ENCODE peak calls at places on chromosomes 2 and 18, in six cellular contexts. G is transverse colon, D is SK-N-SH, F is upper lobe of left lung, T is H1, H is A549. B is an unnamed sample.

GRCh38 chr2:15673919-15674636 is 82.4 kb downstream of the DDX1 start:
- DNase-seq in G (no peak), D (no peak), F (peak; percentile 70), T (no peak), H (no peak), B (no peak)

GRCh38 chr2:105329561-105330495 is at the start of gene TGFBRAP1:
- DNase-seq in G (peak; percentile 62), D (peak; percentile 93), F (peak; percentile 56), T (no peak), H (peak; percentile 16), B (no peak)

GRCh38 chr18:41745166-41746049 is 209.6 kb upstream of the PIK3C3 start:
- DNase-seq in G (peak; percentile 23), D (peak; percentile 71), F (no peak), T (peak; percentile 47), H (peak; percentile 4), B (no peak)

GRCh38 chr2:207248702-207249355 is 83.1 kb upstream of the KLF7 start:
- DNase-seq in G (no peak), D (no peak), F (no peak), T (no peak), H (no peak), B (no peak)

GRCh38 chr2:151518802-151519201 is 109.1 kb downstream of the RIF1 start:
- DNase-seq in G (no peak), D (no peak), F (no peak), T (no peak), H (no peak), B (no peak)

GRCh38 chr2:145688156-145688555 is 1168.2 kb upstream of the ZEB2 start:
- DNase-seq in G (no peak), D (no peak), F (no peak), T (no peak), H (no peak), B (no peak)

GRCh38 chr18:8936646-8937045 is 165.9 kb upstream of the NDUFV2 start:
- DNase-seq in G (no peak), D (no peak), F (no peak), T (no peak), H (no peak), B (no peak)

GRCh38 chr2:50401772-50402653 is 629.9 kb downstream of the NRXN1 start:
- DNase-seq in G (peak; percentile 14), D (peak; percentile 39), F (peak; percentile 25), T (peak; percentile 29), H (peak; percentile 8), B (peak; percentile 44)

GRCh38 chr18:79857082-79857661 is 59.4 kb downstream of the KCNG2 start:
- DNase-seq in G (no peak), D (peak; percentile 59), F (no peak), T (no peak), H (peak; percentile 31), B (no peak)

GRCh38 chr18:10057401-10057800 is 143.6 kb downstream of the VAPA start:
- DNase-seq in G (no peak), D (no peak), F (no peak), T (no peak), H (no peak), B (no peak)

GRCh38 chr2:170714156-170715061 is 728 bp upstream of the SP5 start:
- DNase-seq in G (peak; percentile 49), D (peak; percentile 58), F (peak; percentile 67), T (no peak), H (peak; percentile 27), B (no peak)

GRCh38 chr2:37318401-37318800 is 6.2 kb downstream of the PRKD3 start:
- DNase-seq in G (no peak), D (no peak), F (no peak), T (no peak), H (no peak), B (no peak)

GRCh38 chr2:101745711-101746694 is 48.5 kb downstream of the MAP4K4 start:
- DNase-seq in G (no peak), D (no peak), F (no peak), T (no peak), H (no peak), B (no peak)

GRCh38 chr18:60508108-60508507 is 135.5 kb upstream of the MC4R start:
- DNase-seq in G (no peak), D (peak; percentile 10), F (no peak), T (no peak), H (no peak), B (no peak)

GRCh38 chr2:105917688-105918087 is 173.0 kb downstream of the NCK2 start:
- DNase-seq in G (no peak), D (no peak), F (no peak), T (no peak), H (no peak), B (no peak)

GRCh38 chr18:58638446-58638845 is 9.6 kb upstream of the ALPK2 start:
- DNase-seq in G (no peak), D (no peak), F (no peak), T (no peak), H (no peak), B (no peak)

GRCh38 chr2:111118455-111119003 is 2.2 kb upstream of the BCL2L11 start:
- DNase-seq in G (no peak), D (no peak), F (no peak), T (no peak), H (no peak), B (no peak)

GRCh38 chr2:98586466-98587140 is 21.7 kb downstream of the COA5 start:
- DNase-seq in G (no peak), D (no peak), F (no peak), T (no peak), H (no peak), B (no peak)

GRCh38 chr2:129927696-129928095 is 51.8 kb upstream of the RAB6C start:
- DNase-seq in G (no peak), D (no peak), F (no peak), T (no peak), H (no peak), B (no peak)

GRCh38 chr2:199199797-199200196 is 257.9 kb downstream of the SATB2 start:
- DNase-seq in G (no peak), D (no peak), F (no peak), T (no peak), H (no peak), B (no peak)
- TF ChIP-seq EP300 in G (no peak), D (no peak), F (no peak), T (no peak), H (no peak), B (no peak)

GRCh38 chr2:9909106-9909505 is 42.4 kb upstream of the GRHL1 start:
- DNase-seq in G (no peak), D (no peak), F (no peak), T (no peak), H (no peak), B (no peak)

GRCh38 chr2:9912468-9912867 is 39.0 kb upstream of the GRHL1 start:
- DNase-seq in G (no peak), D (no peak), F (no peak), T (no peak), H (no peak), B (no peak)

GRCh38 chr2:9910699-9911098 is 40.8 kb upstream of the GRHL1 start:
- DNase-seq in G (no peak), D (no peak), F (no peak), T (no peak), H (no peak), B (no peak)

GRCh38 chr2:9918275-9918674 is 33.2 kb upstream of the GRHL1 start:
- DNase-seq in G (no peak), D (no peak), F (no peak), T (no peak), H (no peak), B (no peak)

DNA sequence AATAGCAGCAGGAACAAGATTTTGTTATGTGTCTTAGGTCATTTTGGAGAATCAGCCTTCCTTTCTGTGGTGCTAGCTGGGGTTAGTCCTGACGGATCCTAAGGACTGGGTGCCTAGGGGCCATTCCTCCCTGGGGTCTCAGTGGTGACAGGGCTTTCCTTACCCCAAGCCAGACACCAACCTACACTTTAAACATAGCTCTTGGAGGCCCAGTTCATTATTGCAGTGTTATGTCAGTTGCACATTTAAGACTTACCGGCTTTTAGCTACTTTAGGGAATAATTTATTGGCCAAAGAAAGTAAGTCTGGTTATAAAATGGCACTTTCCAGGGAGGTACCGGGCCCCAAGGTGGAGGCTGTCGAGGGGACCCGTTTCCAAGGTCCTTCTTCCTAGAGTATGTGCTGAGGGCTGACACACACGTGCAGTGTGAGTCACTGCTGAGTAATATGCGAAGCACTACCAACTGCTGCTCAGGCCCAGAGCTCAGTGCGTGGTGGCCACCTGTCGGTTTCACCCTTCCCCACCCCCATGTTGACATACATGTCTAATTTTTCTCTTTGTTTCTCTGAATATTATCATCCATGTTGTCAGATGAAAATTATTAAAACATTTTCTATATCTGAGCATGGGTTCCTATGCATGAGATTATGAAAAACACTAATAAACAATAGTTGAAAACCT is 37.0 kb upstream of the GRHL1 start:
- DNase-seq in G (peak; percentile 17), D (no peak), F (no peak), T (no peak), H (peak; percentile 60), B (no peak)
- TF ChIP-seq EP300 in G (no peak), D (no peak), F (no peak), T (no peak), H (no peak), B (no peak)

GRCh38 chr2:231664727-231665126 is 43.6 kb upstream of the PTMA start:
- DNase-seq in G (no peak), D (no peak), F (no peak), T (no peak), H (no peak), B (no peak)

GRCh38 chr2:231667497-231667896 is 40.8 kb upstream of the PTMA start:
- DNase-seq in G (peak; percentile 55), D (no peak), F (no peak), T (no peak), H (no peak), B (no peak)

GRCh38 chr2:231667096-231667427 is 41.3 kb upstream of the PTMA start:
- DNase-seq in G (no peak), D (no peak), F (no peak), T (no peak), H (no peak), B (no peak)

GRCh38 chr2:231665208-231665921 is 43.0 kb upstream of the PTMA start:
- DNase-seq in G (no peak), D (peak; percentile 37), F (no peak), T (no peak), H (no peak), B (no peak)

DNA sequence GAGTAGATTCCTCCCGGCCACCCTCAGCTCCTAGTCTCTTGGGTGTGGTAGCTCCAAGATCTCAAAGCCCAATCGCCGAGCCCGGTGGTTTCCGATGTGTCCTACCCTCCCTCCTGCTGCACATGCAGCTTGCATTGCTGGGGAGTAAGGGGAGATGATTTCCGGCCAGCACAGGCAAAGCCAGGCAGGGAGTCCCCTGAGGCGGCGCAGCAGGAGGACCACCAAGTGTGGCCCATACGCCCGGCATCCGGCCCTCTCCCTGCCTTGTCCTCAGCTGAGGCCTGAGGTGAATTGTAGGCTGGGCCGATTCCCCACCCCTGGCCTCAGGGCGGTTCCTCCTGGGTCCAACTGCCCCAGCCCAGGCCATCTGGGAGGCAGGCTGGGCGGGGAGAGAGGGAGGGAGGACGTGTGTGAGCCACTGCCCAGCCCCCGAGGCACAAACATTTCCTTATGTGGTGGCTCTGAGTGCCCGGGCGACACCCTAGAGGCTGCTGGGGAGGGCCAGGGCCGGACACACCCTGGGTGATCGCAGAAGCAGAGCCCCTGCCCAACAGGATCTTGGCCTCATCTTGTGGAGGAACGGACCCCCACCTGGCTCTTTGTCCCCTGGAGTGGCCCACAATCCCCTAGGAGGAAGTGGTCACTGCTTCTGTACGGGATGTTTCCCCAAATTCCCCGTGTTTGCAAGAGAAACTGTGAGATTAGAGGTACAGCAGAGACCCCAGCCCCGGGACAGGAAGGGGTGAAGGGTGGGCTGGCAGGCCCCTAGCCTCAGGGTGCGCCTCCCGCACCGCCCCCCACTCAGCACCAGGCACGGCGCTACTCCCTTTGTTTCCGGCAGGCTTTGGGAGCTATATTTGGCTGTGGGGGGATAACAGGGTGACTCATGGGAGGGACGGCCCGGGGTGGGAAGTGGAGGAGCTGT is 41.9 kb upstream of the PTMA start:
- DNase-seq in G (peak; percentile 97), D (peak; percentile 64), F (peak; percentile 98), T (peak; percentile 94), H (peak; percentile 80), B (peak; percentile 93)
- TF ChIP-seq EP300 in G (peak; percentile 91), D (no peak), F (peak; percentile 73), T (peak; percentile 27), H (no peak), B (peak; percentile 99)

GRCh38 chr2:11496311-11496710 is 30.4 kb upstream of the E2F6 start:
- DNase-seq in G (no peak), D (no peak), F (no peak), T (no peak), H (no peak), B (no peak)
- TF ChIP-seq EP300 in G (no peak), D (no peak), F (no peak), T (no peak), H (no peak), B (no peak)